ENCODE peak calls at places on chromosome 22, in five cellular contexts. One of them, this sample, is unnamed.

GRCh38 chr22:24304067-24304675 is 33.5 kb downstream of the SPECC1L start:
- DNase-seq in GM20000: no peak
- DNase-seq in brain microvascular endothelial cell: no peak
- DNase-seq in WTC11: no peak
- DNase-seq in head of caudate nucleus: no peak
- DNase-seq in this sample: no peak

GRCh38 chr22:19120829-19121630 is 1.2 kb downstream of the DGCR2 start:
- DNase-seq in brain microvascular endothelial cell: peak; percentile 28
- DNase-seq in head of caudate nucleus: no peak
- DNase-seq in WTC11: no peak
- DNase-seq in GM20000: no peak
- DNase-seq in this sample: no peak

GRCh38 chr22:50267591-50268390 is 2.4 kb downstream of the MAPK11 start:
- DNase-seq in GM20000: peak; percentile 91
- DNase-seq in brain microvascular endothelial cell: no peak
- DNase-seq in WTC11: peak; percentile 74
- DNase-seq in head of caudate nucleus: peak; percentile 82
- DNase-seq in this sample: peak; percentile 39

GRCh38 chr22:23565942-23566715 is 14.0 kb downstream of the IGLL1 start:
- DNase-seq in WTC11: peak; percentile 34
- DNase-seq in head of caudate nucleus: no peak
- DNase-seq in brain microvascular endothelial cell: no peak
- DNase-seq in GM20000: no peak
- DNase-seq in this sample: no peak

GRCh38 chr22:46047226-46047625 is 70.3 kb upstream of the WNT7B start:
- DNase-seq in WTC11: peak; percentile 7
- DNase-seq in brain microvascular endothelial cell: no peak
- DNase-seq in GM20000: no peak
- DNase-seq in head of caudate nucleus: peak; percentile 21
- DNase-seq in this sample: no peak

GRCh38 chr22:44175676-44176075 is 5.0 kb upstream of the PARVG start:
- DNase-seq in WTC11: no peak
- DNase-seq in GM20000: no peak
- DNase-seq in brain microvascular endothelial cell: no peak
- DNase-seq in head of caudate nucleus: no peak
- DNase-seq in this sample: no peak

GRCh38 chr22:26394787-26395186 is 34.3 kb upstream of the ASPHD2 start:
- DNase-seq in brain microvascular endothelial cell: no peak
- DNase-seq in head of caudate nucleus: no peak
- DNase-seq in WTC11: no peak
- DNase-seq in GM20000: no peak
- DNase-seq in this sample: no peak

GRCh38 chr22:19592464-19592863 is 68.3 kb upstream of the CLDN5 start:
- DNase-seq in GM20000: no peak
- DNase-seq in WTC11: no peak
- DNase-seq in head of caudate nucleus: no peak
- DNase-seq in brain microvascular endothelial cell: no peak
- DNase-seq in this sample: no peak

GRCh38 chr22:45817705-45818104 is 146.1 kb downstream of the ATXN10 start:
- DNase-seq in WTC11: no peak
- DNase-seq in head of caudate nucleus: no peak
- DNase-seq in brain microvascular endothelial cell: no peak
- DNase-seq in GM20000: no peak
- DNase-seq in this sample: no peak

GRCh38 chr22:37552560-37553163 is 7.6 kb upstream of the CDC42EP1 start:
- DNase-seq in head of caudate nucleus: no peak
- DNase-seq in brain microvascular endothelial cell: no peak
- DNase-seq in GM20000: no peak
- DNase-seq in WTC11: peak; percentile 67
- DNase-seq in this sample: no peak

GRCh38 chr22:44025171-44026065 is 1.3 kb downstream of the PARVB start:
- DNase-seq in brain microvascular endothelial cell: no peak
- DNase-seq in WTC11: no peak
- DNase-seq in GM20000: peak; percentile 93
- DNase-seq in head of caudate nucleus: no peak
- DNase-seq in this sample: no peak

GRCh38 chr22:36770116-36770945 is 5.6 kb downstream of the IFT27 start:
- DNase-seq in GM20000: no peak
- DNase-seq in WTC11: no peak
- DNase-seq in head of caudate nucleus: no peak
- DNase-seq in brain microvascular endothelial cell: no peak
- DNase-seq in this sample: no peak

GRCh38 chr22:49632199-49633009 is 195.3 kb downstream of the BRD1 start:
- DNase-seq in brain microvascular endothelial cell: peak; percentile 33
- DNase-seq in WTC11: peak; percentile 82
- DNase-seq in GM20000: peak; percentile 80
- DNase-seq in head of caudate nucleus: peak; percentile 80
- DNase-seq in this sample: no peak

GRCh38 chr22:22410121-22410520 is 98.4 kb downstream of the ZNF280B start:
- DNase-seq in GM20000: no peak
- DNase-seq in WTC11: no peak
- DNase-seq in head of caudate nucleus: peak; percentile 46
- DNase-seq in brain microvascular endothelial cell: no peak
- DNase-seq in this sample: no peak

GRCh38 chr22:39960791-39961746 is 872 bp downstream of the TMA7B start:
- DNase-seq in WTC11: no peak
- DNase-seq in GM20000: peak; percentile 78
- DNase-seq in brain microvascular endothelial cell: peak; percentile 98
- DNase-seq in head of caudate nucleus: no peak
- DNase-seq in this sample: no peak

GRCh38 chr22:32533265-32534068 is 58.9 kb downstream of the FBXO7 start:
- DNase-seq in head of caudate nucleus: no peak
- DNase-seq in GM20000: no peak
- DNase-seq in brain microvascular endothelial cell: peak; percentile 35
- DNase-seq in WTC11: no peak
- DNase-seq in this sample: no peak

GRCh38 chr22:37842015-37842793 is 1.9 kb downstream of the ANKRD54 start:
- DNase-seq in head of caudate nucleus: no peak
- DNase-seq in GM20000: no peak
- DNase-seq in WTC11: no peak
- DNase-seq in brain microvascular endothelial cell: no peak
- DNase-seq in this sample: no peak

GRCh38 chr22:27718186-27719032 is 83.1 kb downstream of the MN1 start:
- DNase-seq in GM20000: no peak
- DNase-seq in head of caudate nucleus: peak; percentile 72
- DNase-seq in WTC11: no peak
- DNase-seq in brain microvascular endothelial cell: peak; percentile 96
- DNase-seq in this sample: no peak

GRCh38 chr22:41596776-41597634 is 7.4 kb upstream of the PMM1 start:
- DNase-seq in GM20000: peak; percentile 56
- DNase-seq in WTC11: peak; percentile 79
- DNase-seq in brain microvascular endothelial cell: peak; percentile 22
- DNase-seq in head of caudate nucleus: peak; percentile 76
- DNase-seq in this sample: peak; percentile 17